ENCODE peak calls at places on chromosome 12, in eight cellular contexts. K is stimulated activated CD8-positive, alpha-beta memory T cell treated with anti-CD3 and anti-CD28 coated beads, Interleukin-4, amount 100 ng/mL, for 48 hours; S is mesenchymal stem cell; Q is activated T-helper 9 cell treated with anti-CD3 and anti-CD28 coated beads, Interleukin-2, amount 50 U/mL, for 16 hours; V is effector memory CD8-positive, alpha-beta T cell; N is astrocyte of the spinal cord; L is left colon; G is uterus. R is an unnamed sample.

GRCh38 chr12:57521475-57522018 is 1.1 kb upstream of the MBD6 start:
- DNase-seq in S (peak), L (peak), G (peak), K (peak), N (peak), Q (no peak), V (no peak), R (no peak)

GRCh38 chr12:7162691-7163114 is 26.8 kb upstream of the PEX5 start:
- DNase-seq in K (peak), N (no peak), L (no peak), S (peak), G (no peak), Q (no peak), V (no peak), R (peak)

GRCh38 chr12:104575442-104575841 is 118.7 kb downstream of the CHST11 start:
- DNase-seq in N (no peak), L (no peak), K (no peak), V (no peak), S (no peak), Q (no peak), G (no peak), R (no peak)

GRCh38 chr12:20030847-20031246 is 337.5 kb upstream of the PDE3A start:
- DNase-seq in K (no peak), Q (no peak), L (no peak), V (no peak), G (no peak), N (no peak), S (no peak), R (no peak)

GRCh38 chr12:94971923-94972322 is 31.6 kb downstream of the NDUFA12 start:
- DNase-seq in K (no peak), Q (no peak), L (no peak), N (no peak), S (no peak), G (no peak), V (no peak), R (no peak)

GRCh38 chr12:1429980-1430379 is 164.4 kb downstream of the FBXL14 start:
- DNase-seq in N (peak), L (no peak), K (no peak), Q (no peak), S (peak), V (no peak), G (no peak), R (peak)

GRCh38 chr12:124385219-124385969 is 90.5 kb downstream of the RFLNA start:
- DNase-seq in S (peak), Q (no peak), V (no peak), L (no peak), K (no peak), G (peak), N (peak), R (peak)

GRCh38 chr12:115507951-115508722 is 769.4 kb downstream of the MED13L start:
- DNase-seq in N (no peak), K (no peak), G (no peak), L (no peak), V (no peak), Q (no peak), S (no peak), R (no peak)

GRCh38 chr12:71354871-71355270 is 84.7 kb upstream of the LGR5 start:
- DNase-seq in V (no peak), N (no peak), K (no peak), Q (no peak), S (no peak), L (no peak), G (no peak), R (no peak)

GRCh38 chr12:53970451-53970850 is 2.5 kb upstream of the HOXC11 start:
- DNase-seq in Q (no peak), V (no peak), L (no peak), K (no peak), S (no peak), G (no peak), N (no peak), R (no peak)

GRCh38 chr12:55692631-55693322 is 14.9 kb downstream of the ITGA7 start:
- DNase-seq in K (no peak), L (peak), G (peak), V (no peak), N (no peak), S (no peak), Q (no peak), R (no peak)

GRCh38 chr12:42281281-42281680 is 43.2 kb upstream of the YAF2 start:
- DNase-seq in N (no peak), V (no peak), G (no peak), S (no peak), Q (no peak), K (no peak), L (no peak), R (no peak)

GRCh38 chr12:105060715-105061378 is 23.4 kb downstream of the ALDH1L2 start:
- DNase-seq in K (no peak), V (no peak), Q (no peak), L (no peak), G (no peak), N (no peak), S (no peak), R (peak)

GRCh38 chr12:84760091-84760490 is 152.5 kb downstream of the SLC6A15 start:
- DNase-seq in G (no peak), V (no peak), S (no peak), K (no peak), N (peak), L (no peak), Q (no peak), R (no peak)

GRCh38 chr12:40225984-40226602 is 1.3 kb downstream of the LRRK2 start:
- DNase-seq in S (no peak), K (no peak), Q (no peak), L (no peak), G (no peak), N (no peak), V (no peak), R (no peak)

GRCh38 chr12:24915501-24915900 is 33.4 kb downstream of the BCAT1 start:
- DNase-seq in L (no peak), Q (no peak), S (no peak), G (no peak), N (no peak), V (no peak), K (no peak), R (no peak)

GRCh38 chr12:93751864-93752610 is 74.9 kb downstream of the CRADD start:
- DNase-seq in G (no peak), N (peak), Q (no peak), L (no peak), K (no peak), V (no peak), S (peak), R (no peak)

GRCh38 chr12:53232641-53233538 is 881 bp upstream of the RARG start:
- DNase-seq in V (peak), K (no peak), L (peak), G (no peak), N (no peak), Q (no peak), S (peak), R (peak)

GRCh38 chr12:4006743-4007142 is 133.5 kb upstream of the PARP11 start:
- DNase-seq in Q (no peak), N (no peak), V (no peak), K (no peak), G (no peak), S (no peak), L (no peak), R (peak)

GRCh38 chr12:106954462-106955376 is 988 bp upstream of the TMEM263 start:
- DNase-seq in K (no peak), S (no peak), V (no peak), L (peak), Q (peak), N (no peak), G (peak), R (no peak)

GRCh38 chr12:114166360-114166759 is 200.2 kb upstream of the RBM19 start:
- DNase-seq in Q (no peak), L (no peak), S (no peak), V (no peak), N (peak), G (peak), K (peak), R (peak)

GRCh38 chr12:71472441-71472911 is 32.9 kb downstream of the LGR5 start:
- DNase-seq in G (no peak), L (no peak), S (no peak), V (no peak), Q (no peak), K (no peak), N (no peak), R (no peak)

GRCh38 chr12:104172564-104172935 is 34.5 kb upstream of the NFYB start:
- DNase-seq in L (no peak), Q (no peak), G (no peak), S (no peak), V (no peak), K (no peak), N (no peak), R (no peak)

GRCh38 chr12:5694759-5695409 is 250.2 kb downstream of the ANO2 start:
- DNase-seq in S (peak), K (no peak), Q (no peak), N (no peak), G (no peak), V (no peak), L (no peak), R (peak)

GRCh38 chr12:114163766-114164165 is 197.6 kb upstream of the RBM19 start:
- DNase-seq in Q (no peak), S (no peak), K (no peak), L (no peak), G (no peak), N (peak), V (no peak), R (peak)

GRCh38 chr12:27343255-27344000 is 10.8 kb downstream of the BMAL2 start:
- DNase-seq in V (no peak), L (no peak), G (no peak), K (no peak), Q (no peak), S (peak), N (peak), R (peak)

GRCh38 chr12:55842681-55843429 is at the start of gene MMP19:
- DNase-seq in N (peak), K (no peak), G (peak), Q (no peak), S (peak), L (no peak), V (no peak), R (peak)

GRCh38 chr12:50313256-50313931 is 30.1 kb upstream of the LIMA1 start:
- DNase-seq in S (no peak), V (no peak), G (no peak), L (no peak), K (no peak), N (no peak), Q (no peak), R (peak)

GRCh38 chr12:83979785-83980184 is 932.8 kb downstream of the SLC6A15 start:
- DNase-seq in S (no peak), G (no peak), K (no peak), L (no peak), Q (no peak), V (no peak), N (no peak), R (no peak)

GRCh38 chr12:54658306-54659264 is 10.4 kb upstream of the DCD start:
- DNase-seq in G (no peak), N (no peak), S (no peak), Q (peak), L (no peak), K (peak), V (peak), R (peak)

GRCh38 chr12:91127751-91128150 is 16.5 kb upstream of the LUM start:
- DNase-seq in G (no peak), L (no peak), S (peak), N (peak), K (no peak), V (no peak), Q (no peak), R (peak)

GRCh38 chr12:13362260-13362841 is 165.8 kb downstream of the EMP1 start:
- DNase-seq in G (no peak), V (peak), N (peak), Q (no peak), L (peak), K (peak), S (peak), R (peak)

GRCh38 chr12:28130234-28130624 is 60.0 kb upstream of the CCDC91 start:
- DNase-seq in S (no peak), G (no peak), K (no peak), Q (no peak), V (no peak), L (no peak), N (no peak), R (no peak)

GRCh38 chr12:86230516-86231146 is 25.6 kb downstream of the MGAT4C start:
- DNase-seq in Q (no peak), N (peak), V (no peak), K (no peak), G (no peak), L (no peak), S (peak), R (peak)

GRCh38 chr12:83477289-83477688 is 790.6 kb downstream of the TMTC2 start:
- DNase-seq in G (no peak), L (no peak), S (no peak), Q (no peak), V (no peak), K (no peak), N (no peak), R (no peak)

GRCh38 chr12:5912011-5912410 is 33.0 kb downstream of the ANO2 start:
- DNase-seq in S (no peak), N (no peak), K (no peak), Q (no peak), G (no peak), V (no peak), L (no peak), R (no peak)

GRCh38 chr12:52401926-52402325 is 4.2 kb downstream of the KRT82 start:
- DNase-seq in Q (no peak), G (no peak), K (no peak), S (no peak), L (no peak), V (no peak), N (no peak), R (no peak)

GRCh38 chr12:26642361-26642760 is 190.6 kb downstream of the ITPR2 start:
- DNase-seq in Q (no peak), K (no peak), V (no peak), G (no peak), N (peak), S (peak), L (no peak), R (no peak)

GRCh38 chr12:31650927-31651326 is 8.6 kb upstream of the ETFBKMT start:
- DNase-seq in L (peak), K (no peak), Q (no peak), G (no peak), V (no peak), S (peak), N (no peak), R (no peak)

R was measured in RWPE1.